ENCODE peak calls at places on chromosomes 6 and 20, in seven cellular contexts. One of them, this sample, is unnamed.

GRCh38 chr6:140446241-140446640 is 1071.8 kb upstream of the CITED2 start:
- DNase-seq in EL: no peak
- DNase-seq in NCI-H1092 treated with DMSO at 0.1 percent for 48 hours: no peak
- DNase-seq in CD8-positive, alpha-beta memory T cell: no peak
- DNase-seq in HFF-Myc: no peak
- DNase-seq in Calu3: no peak
- DNase-seq in H7: no peak
- DNase-seq in this sample: no peak

GRCh38 chr6:97322811-97323210 is 39.8 kb upstream of the MMS22L start:
- DNase-seq in EL: peak; percentile 81
- DNase-seq in NCI-H1092 treated with DMSO at 0.1 percent for 48 hours: no peak
- DNase-seq in CD8-positive, alpha-beta memory T cell: no peak
- DNase-seq in HFF-Myc: no peak
- DNase-seq in Calu3: no peak
- DNase-seq in H7: no peak
- DNase-seq in this sample: no peak

GRCh38 chr6:137978252-137978896 is 111.3 kb downstream of the TNFAIP3 start:
- DNase-seq in EL: peak; percentile 15
- DNase-seq in NCI-H1092 treated with DMSO at 0.1 percent for 48 hours: no peak
- DNase-seq in CD8-positive, alpha-beta memory T cell: no peak
- DNase-seq in HFF-Myc: no peak
- DNase-seq in Calu3: peak; percentile 25
- DNase-seq in H7: no peak
- DNase-seq in this sample: no peak

GRCh38 chr6:136011475-136011874 is 160.0 kb downstream of the PDE7B start:
- DNase-seq in EL: peak; percentile 23
- DNase-seq in NCI-H1092 treated with DMSO at 0.1 percent for 48 hours: no peak
- DNase-seq in CD8-positive, alpha-beta memory T cell: no peak
- DNase-seq in HFF-Myc: no peak
- DNase-seq in Calu3: no peak
- DNase-seq in H7: no peak
- DNase-seq in this sample: no peak

GRCh38 chr20:34402461-34402860 is 39.4 kb downstream of the ITCH start:
- DNase-seq in EL: peak; percentile 14
- DNase-seq in NCI-H1092 treated with DMSO at 0.1 percent for 48 hours: no peak
- DNase-seq in CD8-positive, alpha-beta memory T cell: no peak
- DNase-seq in HFF-Myc: no peak
- DNase-seq in Calu3: no peak
- DNase-seq in H7: no peak
- DNase-seq in this sample: no peak

GRCh38 chr20:51347871-51348270 is 194.6 kb downstream of the NFATC2 start:
- DNase-seq in EL: no peak
- DNase-seq in NCI-H1092 treated with DMSO at 0.1 percent for 48 hours: no peak
- DNase-seq in CD8-positive, alpha-beta memory T cell: no peak
- DNase-seq in HFF-Myc: no peak
- DNase-seq in Calu3: no peak
- DNase-seq in H7: no peak
- DNase-seq in this sample: no peak

GRCh38 chr6:140061422-140062041 is 687.1 kb upstream of the CITED2 start:
- DNase-seq in EL: no peak
- DNase-seq in NCI-H1092 treated with DMSO at 0.1 percent for 48 hours: no peak
- DNase-seq in CD8-positive, alpha-beta memory T cell: no peak
- DNase-seq in HFF-Myc: no peak
- DNase-seq in Calu3: no peak
- DNase-seq in H7: no peak
- DNase-seq in this sample: no peak

GRCh38 chr6:13696226-13696625 is 15.4 kb downstream of the RANBP9 start:
- DNase-seq in EL: peak; percentile 82
- DNase-seq in NCI-H1092 treated with DMSO at 0.1 percent for 48 hours: no peak
- DNase-seq in CD8-positive, alpha-beta memory T cell: no peak
- DNase-seq in HFF-Myc: peak; percentile 38
- DNase-seq in Calu3: no peak
- DNase-seq in H7: no peak
- DNase-seq in this sample: no peak

GRCh38 chr6:138943089-138943625 is 44.9 kb downstream of the REPS1 start:
- DNase-seq in EL: no peak
- DNase-seq in NCI-H1092 treated with DMSO at 0.1 percent for 48 hours: no peak
- DNase-seq in CD8-positive, alpha-beta memory T cell: no peak
- DNase-seq in HFF-Myc: no peak
- DNase-seq in Calu3: no peak
- DNase-seq in H7: no peak
- DNase-seq in this sample: no peak

GRCh38 chr6:147054158-147054557 is 150.1 kb upstream of the STXBP5 start:
- DNase-seq in EL: no peak
- DNase-seq in NCI-H1092 treated with DMSO at 0.1 percent for 48 hours: no peak
- DNase-seq in CD8-positive, alpha-beta memory T cell: no peak
- DNase-seq in HFF-Myc: no peak
- DNase-seq in Calu3: no peak
- DNase-seq in H7: no peak
- DNase-seq in this sample: no peak

GRCh38 chr6:96116674-96117073 is 100.9 kb downstream of the FUT9 start:
- DNase-seq in EL: no peak
- DNase-seq in NCI-H1092 treated with DMSO at 0.1 percent for 48 hours: no peak
- DNase-seq in CD8-positive, alpha-beta memory T cell: no peak
- DNase-seq in HFF-Myc: no peak
- DNase-seq in Calu3: no peak
- DNase-seq in H7: no peak
- DNase-seq in this sample: no peak

GRCh38 chr20:45987108-45987780 is 15.2 kb upstream of the ZNF335 start:
- DNase-seq in EL: peak; percentile 66
- DNase-seq in NCI-H1092 treated with DMSO at 0.1 percent for 48 hours: peak; percentile 53
- DNase-seq in CD8-positive, alpha-beta memory T cell: peak; percentile 80
- DNase-seq in HFF-Myc: no peak
- DNase-seq in Calu3: peak; percentile 96
- DNase-seq in H7: peak; percentile 95
- DNase-seq in this sample: peak; percentile 81

GRCh38 chr6:117169060-117169635 is 96.2 kb upstream of the VGLL2 start:
- DNase-seq in EL: peak; percentile 4
- DNase-seq in NCI-H1092 treated with DMSO at 0.1 percent for 48 hours: no peak
- DNase-seq in CD8-positive, alpha-beta memory T cell: no peak
- DNase-seq in HFF-Myc: no peak
- DNase-seq in Calu3: no peak
- DNase-seq in H7: no peak
- DNase-seq in this sample: no peak

GRCh38 chr6:90274481-90275030 is 22.1 kb downstream of the BACH2 start:
- DNase-seq in EL: no peak
- DNase-seq in NCI-H1092 treated with DMSO at 0.1 percent for 48 hours: no peak
- DNase-seq in CD8-positive, alpha-beta memory T cell: peak; percentile 96
- DNase-seq in HFF-Myc: no peak
- DNase-seq in Calu3: no peak
- DNase-seq in H7: no peak
- DNase-seq in this sample: no peak

GRCh38 chr20:25318471-25319240 is 70.8 kb downstream of the PYGB start:
- DNase-seq in EL: no peak
- DNase-seq in NCI-H1092 treated with DMSO at 0.1 percent for 48 hours: no peak
- DNase-seq in CD8-positive, alpha-beta memory T cell: no peak
- DNase-seq in HFF-Myc: no peak
- DNase-seq in Calu3: no peak
- DNase-seq in H7: peak; percentile 52
- DNase-seq in this sample: no peak

This sample was measured in NCI-H1930.